ENCODE peak calls at places on chromosomes 16 and 17, in four cellular contexts. N is HFF-Myc, S is AG08395, W is AG10803. L is an unnamed sample.

GRCh38 chr16:72270531-72270930 is 98.6 kb upstream of the PMFBP1 start:
- DNase-seq in N (no peak), S (no peak), W (peak), L (no peak)

GRCh38 chr17:59361386-59361785 is 29.9 kb downstream of the YPEL2 start:
- DNase-seq in N (no peak), S (peak), W (peak), L (peak)

GRCh38 chr17:72976971-72977767 is 115.3 kb downstream of the SLC39A11 start:
- DNase-seq in N (no peak), S (peak), W (peak), L (peak)

GRCh38 chr17:70787721-70788120 is 618.4 kb downstream of the KCNJ2 start:
- DNase-seq in N (no peak), S (no peak), W (no peak), L (no peak)

GRCh38 chr17:40518401-40519088 is 17.1 kb upstream of the TNS4 start:
- DNase-seq in N (no peak), S (no peak), W (no peak), L (no peak)

GRCh38 chr17:77810536-77810935 is 148.0 kb upstream of the TNRC6C start:
- DNase-seq in N (peak), S (peak), W (peak), L (no peak)

GRCh38 chr17:59617141-59617757 is 2.4 kb upstream of the CLTC start:
- DNase-seq in N (no peak), S (no peak), W (no peak), L (no peak)

GRCh38 chr16:11403534-11403795 is 58.2 kb downstream of the RMI2 start:
- DNase-seq in N (no peak), S (no peak), W (no peak), L (no peak)

GRCh38 chr16:70267516-70267915 is 15.8 kb upstream of the EXOSC6 start:
- DNase-seq in N (peak), S (peak), W (peak), L (no peak)

GRCh38 chr17:16199093-16199492 is 16.2 kb downstream of the NCOR1 start:
- DNase-seq in N (no peak), S (no peak), W (no peak), L (no peak)

GRCh38 chr17:71399649-71400048 is 721.2 kb upstream of the SOX9 start:
- DNase-seq in N (no peak), S (no peak), W (no peak), L (no peak)

GRCh38 chr16:26963109-26963508 is 103.6 kb upstream of the C16orf82 start:
- DNase-seq in N (no peak), S (peak), W (peak), L (no peak)

GRCh38 chr17:80872011-80872929 is 119.4 kb upstream of the CHMP6 start:
- DNase-seq in N (no peak), S (no peak), W (no peak), L (no peak)

GRCh38 chr17:50163846-50164696 is 1.7 kb upstream of the SGCA start:
- DNase-seq in N (no peak), S (no peak), W (no peak), L (no peak)

GRCh38 chr17:29918922-29919856 is 10.8 kb downstream of the SSH2 start:
- DNase-seq in N (no peak), S (peak), W (peak), L (no peak)

GRCh38 chr16:48499822-48500440 is 110.0 kb downstream of the N4BP1 start:
- DNase-seq in N (peak), S (peak), W (peak), L (peak)

GRCh38 chr17:6323626-6324356 is 111.1 kb downstream of the AIPL1 start:
- DNase-seq in N (no peak), S (no peak), W (no peak), L (no peak)

GRCh38 chr17:74213897-74214386 is 571 bp downstream of the TTYH2 start:
- DNase-seq in N (no peak), S (no peak), W (no peak), L (no peak)

GRCh38 chr16:69930117-69930776 is 20.9 kb upstream of the CLEC18A start:
- DNase-seq in N (no peak), S (peak), W (peak), L (no peak)

L was measured in HS-27A.